ENCODE peak calls at places on chromosomes 6 and 20, in four cellular contexts. One of them, this sample, is unnamed.

GRCh38 chr6:30814137-30815084 is 69.9 kb upstream of the DDR1 start:
- DNase-seq in GM12878: no peak
- DNase-seq in HepG2: no peak
- DNase-seq in K562: peak; percentile 84
- DNase-seq in this sample: no peak

GRCh38 chr20:35329435-35330139 is 37.4 kb upstream of the FAM83C start:
- DNase-seq in K562: peak; percentile 81
- DNase-seq in HepG2: peak; percentile 75
- DNase-seq in GM12878: no peak
- DNase-seq in this sample: peak; percentile 34

GRCh38 chr6:84422380-84422968 is 195.0 kb upstream of the CEP162 start:
- DNase-seq in GM12878: no peak
- DNase-seq in HepG2: peak; percentile 16
- DNase-seq in K562: peak; percentile 75
- DNase-seq in this sample: peak; percentile 12

GRCh38 chr6:149332602-149333311 is 15.2 kb downstream of the TAB2 start:
- DNase-seq in HepG2: peak; percentile 27
- DNase-seq in K562: no peak
- DNase-seq in GM12878: no peak
- DNase-seq in this sample: no peak

GRCh38 chr20:36571564-36572504 is 1.6 kb upstream of the TGIF2 start:
- DNase-seq in HepG2: peak; percentile 73
- DNase-seq in K562: peak; percentile 69
- DNase-seq in GM12878: no peak
- DNase-seq in this sample: no peak

GRCh38 chr20:22339091-22339881 is 245.1 kb downstream of the FOXA2 start:
- DNase-seq in GM12878: no peak
- DNase-seq in K562: peak; percentile 77
- DNase-seq in HepG2: peak; percentile 84
- DNase-seq in this sample: peak; percentile 38

GRCh38 chr20:32792316-32792715 is 27.4 kb upstream of the MAPRE1 start:
- DNase-seq in HepG2: peak; percentile 75
- DNase-seq in GM12878: peak; percentile 53
- DNase-seq in K562: no peak
- DNase-seq in this sample: no peak

GRCh38 chr6:45916692-45917091 is 99.0 kb downstream of the CLIC5 start:
- DNase-seq in HepG2: no peak
- DNase-seq in GM12878: no peak
- DNase-seq in K562: no peak
- DNase-seq in this sample: no peak

GRCh38 chr20:9141070-9141469 is 72.2 kb downstream of the PLCB4 start:
- DNase-seq in GM12878: no peak
- DNase-seq in HepG2: no peak
- DNase-seq in K562: no peak
- DNase-seq in this sample: no peak

GRCh38 chr20:14219801-14220461 is 117.5 kb downstream of the FLRT3 start:
- DNase-seq in GM12878: no peak
- DNase-seq in HepG2: no peak
- DNase-seq in K562: no peak
- DNase-seq in this sample: no peak

GRCh38 chr20:46708172-46708860 is 1.1 kb upstream of the SLC2A10 start:
- DNase-seq in K562: peak; percentile 28
- DNase-seq in HepG2: peak; percentile 82
- DNase-seq in GM12878: no peak
- DNase-seq in this sample: no peak

GRCh38 chr6:39892490-39893129 is 41.7 kb downstream of the MOCS1 start:
- DNase-seq in GM12878: peak; percentile 2
- DNase-seq in HepG2: peak; percentile 50
- DNase-seq in K562: peak; percentile 56
- DNase-seq in this sample: peak; percentile 85

GRCh38 chr6:130913119-130913518 is 85.9 kb downstream of the SMLR1 start:
- DNase-seq in HepG2: no peak
- DNase-seq in K562: peak; percentile 53
- DNase-seq in GM12878: peak; percentile 21
- DNase-seq in this sample: no peak

GRCh38 chr6:130907687-130908086 is 80.5 kb downstream of the SMLR1 start:
- DNase-seq in GM12878: no peak
- DNase-seq in K562: no peak
- DNase-seq in HepG2: no peak
- DNase-seq in this sample: no peak

GRCh38 chr6:130908188-130908587 is 81.0 kb downstream of the SMLR1 start:
- DNase-seq in K562: no peak
- DNase-seq in HepG2: no peak
- DNase-seq in GM12878: peak; percentile 27
- DNase-seq in this sample: no peak

GRCh38 chr6:130906736-130907381 is 79.7 kb downstream of the SMLR1 start:
- DNase-seq in K562: no peak
- DNase-seq in HepG2: no peak
- DNase-seq in GM12878: no peak
- DNase-seq in this sample: no peak

DNA sequence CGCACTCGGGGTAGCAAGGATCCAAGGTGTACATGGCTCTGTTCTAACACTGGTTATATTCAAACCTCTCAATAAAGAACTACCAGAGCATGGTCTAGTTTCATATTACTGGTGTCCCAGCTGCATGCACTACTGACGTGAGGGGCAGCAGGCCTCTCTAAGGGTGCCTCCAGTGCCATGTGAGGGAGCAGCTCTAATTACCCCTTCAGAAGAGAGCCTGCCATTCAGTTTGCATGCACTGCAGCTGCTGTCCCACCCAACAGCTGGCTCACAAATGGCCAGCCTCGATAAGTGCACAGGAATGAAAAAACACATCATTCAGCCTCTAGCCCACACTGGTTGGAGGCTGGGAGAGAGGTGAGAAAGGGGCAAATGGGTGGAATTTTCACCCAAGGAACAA is 85.2 kb downstream of the SMLR1 start:
- DNase-seq in GM12878: no peak
- DNase-seq in HepG2: no peak
- DNase-seq in K562: peak; percentile 10
- DNase-seq in this sample: no peak
- TF ChIP-seq TAF1 in GM12878: no peak
- TF ChIP-seq TAF1 in HepG2: no peak
- TF ChIP-seq TAF1 in K562: no peak
- TF ChIP-seq TAF1 in this sample: no peak

DNA sequence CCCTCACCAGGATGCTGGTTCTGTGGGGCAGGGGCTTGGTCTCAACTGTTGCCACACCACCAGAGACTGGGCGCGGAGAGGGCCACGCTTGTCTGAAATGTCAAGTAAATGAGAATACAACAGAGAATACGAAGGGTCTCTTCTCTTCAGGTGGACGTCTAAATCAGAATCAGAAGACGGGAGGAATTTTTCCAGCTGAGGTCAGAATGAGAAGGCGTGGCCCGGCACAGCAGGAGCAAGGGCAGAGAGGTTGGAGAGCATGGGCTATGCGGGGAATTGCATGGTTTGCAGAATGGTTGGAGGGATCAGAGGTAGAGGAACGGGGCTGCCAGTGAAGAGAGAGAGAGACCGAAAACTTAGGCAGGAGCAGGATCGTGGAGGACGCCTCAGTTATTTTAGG is 337.9 kb downstream of the QKI start:
- DNase-seq in HepG2: no peak
- DNase-seq in GM12878: no peak
- DNase-seq in K562: no peak
- DNase-seq in this sample: no peak
- TF ChIP-seq SMC3 in HepG2: no peak
- TF ChIP-seq SMC3 in GM12878: no peak
- TF ChIP-seq SMC3 in K562: no peak
- TF ChIP-seq SMC3 in this sample: no peak

DNA sequence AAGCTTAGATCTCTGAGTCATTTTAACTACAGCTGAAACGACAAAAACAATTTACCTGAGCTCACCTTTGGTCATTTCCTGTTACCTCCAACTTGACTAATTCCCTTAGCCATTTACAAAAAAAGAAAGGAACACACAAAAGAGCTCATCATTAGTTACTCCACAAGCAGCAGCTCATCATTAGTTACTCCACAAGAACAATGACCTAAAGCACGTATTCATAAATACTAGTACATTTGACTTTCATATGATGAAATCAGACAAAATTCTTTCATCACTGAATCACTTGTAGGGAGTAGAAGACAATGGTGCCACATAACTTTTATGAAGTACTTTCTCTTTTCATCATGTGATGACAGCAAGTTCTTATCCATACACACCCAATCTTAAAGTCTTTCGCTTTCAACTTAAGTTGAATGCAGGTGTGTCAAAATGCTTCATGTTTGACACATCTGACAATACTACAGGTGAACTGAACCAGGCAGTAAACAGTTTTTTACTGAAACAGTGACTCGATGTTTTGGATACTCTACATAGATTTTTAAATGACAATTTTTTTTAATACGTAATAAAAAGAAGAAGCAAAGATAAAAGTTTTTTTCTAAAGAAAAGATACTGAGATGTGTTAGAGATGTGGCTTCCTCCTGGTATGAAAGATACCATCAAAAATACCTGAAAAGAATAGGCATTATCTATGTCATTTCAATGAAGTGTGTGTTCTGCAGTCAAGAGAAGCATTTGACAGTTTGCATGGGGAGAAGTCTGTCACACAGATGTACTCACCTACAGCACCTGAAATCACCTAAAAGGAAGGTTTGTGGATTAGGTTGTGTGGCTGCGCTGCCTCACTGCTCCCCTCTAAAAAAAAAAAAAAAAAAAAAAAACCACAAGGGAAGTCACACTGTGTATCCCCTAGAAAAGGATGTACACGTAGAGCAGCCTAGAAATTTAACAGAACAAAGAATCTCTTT is 109.1 kb downstream of the PRDM1 start:
- DNase-seq in HepG2: no peak
- DNase-seq in GM12878: no peak
- DNase-seq in K562: no peak
- DNase-seq in this sample: no peak
- TF ChIP-seq TAF1 in HepG2: no peak
- TF ChIP-seq TAF1 in GM12878: no peak
- TF ChIP-seq TAF1 in K562: no peak
- TF ChIP-seq TAF1 in this sample: no peak

DNA sequence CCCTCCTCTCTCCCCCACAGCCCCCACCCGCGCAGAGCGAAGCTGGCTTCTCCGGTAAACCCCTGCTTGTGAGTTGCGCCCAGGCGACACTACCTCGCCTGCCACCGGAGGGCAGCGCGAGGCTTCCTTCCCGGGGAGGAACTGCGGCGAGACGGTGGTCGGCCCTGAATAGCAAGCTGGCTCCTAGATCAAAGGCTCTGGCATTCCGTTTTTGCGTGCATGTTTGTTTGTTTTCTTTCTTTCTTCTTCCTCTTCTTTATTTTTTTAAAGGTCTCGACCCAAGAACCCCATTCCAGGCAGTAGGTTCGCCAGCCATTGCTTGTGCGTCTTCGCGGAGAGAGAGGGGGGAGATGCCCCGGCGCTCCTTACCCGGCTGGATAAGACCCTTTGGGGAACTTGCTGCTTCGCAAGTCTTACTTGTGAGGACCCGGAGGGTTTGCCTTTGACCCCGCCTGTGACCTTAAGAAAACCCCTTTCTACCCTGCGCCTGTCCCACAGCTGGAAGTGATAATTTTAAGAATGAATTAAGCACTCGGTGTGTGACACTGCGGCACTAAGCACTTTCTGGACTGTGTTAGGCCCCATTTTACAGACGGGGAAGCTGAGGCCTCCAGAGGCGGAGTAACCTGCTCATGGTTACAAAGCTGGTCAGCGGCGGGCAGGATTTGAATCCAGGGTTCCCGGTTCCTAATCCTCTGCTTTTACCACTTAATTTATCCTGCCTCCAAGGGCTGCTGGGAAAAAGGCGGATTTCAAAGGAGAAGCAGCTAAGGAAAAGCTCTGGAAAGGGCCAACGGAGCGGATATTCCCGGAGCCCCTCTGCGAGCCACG is 92.6 kb upstream of the SIRPA start:
- DNase-seq in HepG2: peak; percentile 67
- DNase-seq in K562: peak; percentile 8
- DNase-seq in GM12878: no peak
- DNase-seq in this sample: peak; percentile 87
- TF ChIP-seq SMC3 in HepG2: peak; percentile 53
- TF ChIP-seq SMC3 in K562: no peak
- TF ChIP-seq SMC3 in GM12878: peak; percentile 69
- TF ChIP-seq SMC3 in this sample: peak; percentile 69

GRCh38 chr6:156310701-156311100 is 466.5 kb upstream of the ARID1B start:
- DNase-seq in HepG2: no peak
- DNase-seq in K562: no peak
- DNase-seq in GM12878: no peak
- DNase-seq in this sample: no peak
- TF ChIP-seq TAF1 in HepG2: no peak
- TF ChIP-seq TAF1 in K562: no peak
- TF ChIP-seq TAF1 in GM12878: no peak
- TF ChIP-seq TAF1 in this sample: no peak

DNA sequence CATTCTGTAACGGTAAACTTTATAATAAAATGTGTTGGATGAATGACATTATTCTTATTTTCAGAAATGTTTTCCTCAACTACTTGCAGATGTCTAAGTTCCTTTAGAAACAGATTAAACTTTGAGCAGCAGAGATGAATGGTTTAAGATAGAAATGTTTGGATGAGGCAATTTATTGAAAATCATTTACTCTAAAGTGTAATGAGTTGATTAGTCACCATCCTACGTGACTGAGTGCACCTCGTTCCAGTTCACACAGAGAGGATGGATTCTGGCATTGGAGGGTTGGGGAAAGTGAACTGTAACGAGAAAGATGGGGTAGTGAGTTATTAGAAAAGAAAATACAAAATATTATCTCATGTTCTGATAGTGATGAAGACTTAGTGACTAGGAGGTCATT is 28.7 kb downstream of the SMPDL3A start:
- DNase-seq in GM12878: no peak
- DNase-seq in HepG2: no peak
- DNase-seq in K562: no peak
- DNase-seq in this sample: no peak
- TF ChIP-seq SMC3 in GM12878: no peak
- TF ChIP-seq SMC3 in HepG2: no peak
- TF ChIP-seq SMC3 in K562: no peak
- TF ChIP-seq SMC3 in this sample: no peak

This sample was measured in SK-N-SH.